ENCODE peak calls at places on chromosomes 6 and 20, in eight cellular contexts. T is Calu3, Y is tibial artery, N is pancreas, A is astrocyte of the spinal cord, K is AG09319, B is psoas muscle, C is GM10248. L is an unnamed sample.

GRCh38 chr20:58932170-58932569 is 48.9 kb upstream of the NELFCD start:
- DNase-seq in T (no peak), Y (no peak), N (no peak), A (no peak), K (no peak), B (no peak), C (no peak), L (no peak)

GRCh38 chr6:29850011-29850553 is 22.5 kb downstream of the HLA-G start:
- DNase-seq in T (peak), Y (no peak), N (peak), A (no peak), K (no peak), B (no peak), C (no peak), L (no peak)

GRCh38 chr6:71038966-71039365 is 82.1 kb upstream of the B3GAT2 start:
- DNase-seq in T (no peak), Y (no peak), N (no peak), A (no peak), K (no peak), B (no peak), C (no peak), L (no peak)

GRCh38 chr6:1609662-1610496 is at the start of gene FOXC1:
- DNase-seq in T (peak), Y (peak), N (peak), A (peak), K (peak), B (peak), C (peak), L (peak)

GRCh38 chr6:99501762-99502161 is 13.5 kb downstream of the USP45 start:
- DNase-seq in T (no peak), Y (no peak), N (no peak), A (no peak), K (no peak), B (no peak), C (no peak), L (no peak)

GRCh38 chr6:28953039-28953872 is 29.5 kb upstream of the TRIM27 start:
- DNase-seq in T (peak), Y (no peak), N (no peak), A (peak), K (no peak), B (no peak), C (peak), L (no peak)

GRCh38 chr6:147779624-147780023 is 271.1 kb downstream of the SAMD5 start:
- DNase-seq in T (no peak), Y (no peak), N (no peak), A (no peak), K (no peak), B (no peak), C (no peak), L (no peak)

GRCh38 chr6:20708367-20709124 is 174.3 kb downstream of the CDKAL1 start:
- DNase-seq in T (no peak), Y (no peak), N (no peak), A (peak), K (no peak), B (no peak), C (peak), L (no peak)

GRCh38 chr6:109799664-109800063 is 108.6 kb downstream of the FIG4 start:
- DNase-seq in T (peak), Y (no peak), N (no peak), A (no peak), K (no peak), B (no peak), C (no peak), L (no peak)

GRCh38 chr6:30386166-30386565 is 41.2 kb downstream of the RPP21 start:
- DNase-seq in T (no peak), Y (no peak), N (no peak), A (no peak), K (no peak), B (no peak), C (no peak), L (no peak)

GRCh38 chr20:52490715-52491430 is 299.3 kb upstream of the ZFP64 start:
- DNase-seq in T (no peak), Y (no peak), N (no peak), A (peak), K (peak), B (no peak), C (no peak), L (no peak)

GRCh38 chr20:47857142-47857993 is 72.1 kb upstream of the SULF2 start:
- DNase-seq in T (no peak), Y (no peak), N (no peak), A (no peak), K (no peak), B (no peak), C (peak), L (no peak)

GRCh38 chr6:159118941-159119340 is 50.3 kb upstream of the FNDC1 start:
- DNase-seq in T (no peak), Y (no peak), N (no peak), A (no peak), K (no peak), B (no peak), C (no peak), L (no peak)
- TF ChIP-seq CTCF in T (no peak), Y (no peak), N (no peak), A (no peak), K (no peak), B (no peak), C (no peak), L (no peak)

GRCh38 chr6:90098025-90098474 is 198.6 kb downstream of the BACH2 start:
- DNase-seq in T (no peak), Y (peak), N (no peak), A (peak), K (peak), B (peak), C (no peak), L (peak)
- TF ChIP-seq CTCF in T (peak), Y (peak), N (no peak), A (peak), K (peak), B (peak), C (no peak), L (no peak)

DNA sequence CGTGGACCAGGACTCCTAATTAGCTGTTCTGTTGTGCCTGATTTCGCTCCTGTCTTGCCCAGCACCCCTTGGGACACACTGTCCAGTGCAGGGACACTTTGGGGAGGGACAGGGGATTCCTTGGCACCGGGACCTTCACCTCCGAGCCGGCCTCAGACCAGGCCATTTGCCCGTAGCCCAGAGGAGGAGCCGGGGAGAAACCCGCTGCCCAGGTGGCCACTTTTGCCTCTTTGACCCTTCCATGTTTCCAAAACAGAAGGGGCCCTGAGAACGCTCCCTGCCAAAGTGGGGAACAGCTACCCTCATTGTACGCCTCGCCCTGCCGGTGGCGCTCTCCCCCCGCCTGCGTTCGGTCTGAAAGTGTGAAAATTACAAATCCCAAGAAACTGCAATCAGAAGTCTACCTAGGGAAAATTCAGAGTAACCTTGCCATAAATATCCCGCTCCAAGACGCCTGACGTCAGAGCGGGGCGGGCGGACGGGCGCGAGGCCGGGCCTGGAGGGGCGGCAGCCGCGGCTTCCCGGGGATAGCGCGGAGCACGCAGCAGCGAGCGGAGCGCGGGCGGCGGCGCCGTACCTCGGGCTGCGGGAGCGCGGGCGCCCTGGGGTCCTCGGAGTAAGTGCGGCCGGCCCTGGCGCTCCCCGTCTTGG is at the start of gene DAAM2:
- DNase-seq in T (no peak), Y (peak), N (peak), A (peak), K (no peak), B (peak), C (no peak), L (no peak)
- TF ChIP-seq CTCF in T (no peak), Y (peak), N (no peak), A (peak), K (peak), B (peak), C (no peak), L (no peak)

GRCh38 chr20:35601021-35601973 is 14.3 kb upstream of the SPAG4 start:
- DNase-seq in T (no peak), Y (peak), N (peak), A (peak), K (peak), B (peak), C (peak), L (no peak)
- TF ChIP-seq CTCF in T (no peak), Y (peak), N (no peak), A (peak), K (peak), B (peak), C (peak), L (no peak)

DNA sequence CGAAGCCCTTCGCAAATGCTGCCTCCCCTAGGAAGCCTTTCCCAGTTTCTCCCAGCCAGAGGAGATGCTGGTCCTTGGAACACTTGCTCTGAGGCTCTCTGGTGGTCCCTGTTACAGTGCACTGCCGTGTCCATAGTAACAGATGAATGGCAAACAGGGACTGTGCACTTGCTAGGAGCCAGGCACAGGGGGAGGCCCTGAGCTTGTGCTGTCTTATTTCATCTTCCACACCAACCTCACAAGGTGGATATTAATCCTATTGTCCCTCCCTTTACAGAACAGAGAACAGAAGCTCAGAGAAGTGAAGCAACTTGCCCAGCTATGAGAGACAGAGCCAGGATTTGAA is 19.0 kb downstream of the SRC start:
- DNase-seq in T (no peak), Y (no peak), N (no peak), A (no peak), K (no peak), B (no peak), C (no peak), L (no peak)
- TF ChIP-seq CTCF in T (no peak), Y (no peak), N (no peak), A (no peak), K (no peak), B (no peak), C (no peak), L (no peak)

GRCh38 chr6:125136378-125136777 is 17.2 kb upstream of the TPD52L1 start:
- DNase-seq in T (no peak), Y (no peak), N (no peak), A (no peak), K (no peak), B (no peak), C (no peak), L (no peak)

GRCh38 chr6:125129354-125129753 is 24.2 kb upstream of the TPD52L1 start:
- DNase-seq in T (no peak), Y (no peak), N (no peak), A (no peak), K (no peak), B (no peak), C (no peak), L (no peak)

DNA sequence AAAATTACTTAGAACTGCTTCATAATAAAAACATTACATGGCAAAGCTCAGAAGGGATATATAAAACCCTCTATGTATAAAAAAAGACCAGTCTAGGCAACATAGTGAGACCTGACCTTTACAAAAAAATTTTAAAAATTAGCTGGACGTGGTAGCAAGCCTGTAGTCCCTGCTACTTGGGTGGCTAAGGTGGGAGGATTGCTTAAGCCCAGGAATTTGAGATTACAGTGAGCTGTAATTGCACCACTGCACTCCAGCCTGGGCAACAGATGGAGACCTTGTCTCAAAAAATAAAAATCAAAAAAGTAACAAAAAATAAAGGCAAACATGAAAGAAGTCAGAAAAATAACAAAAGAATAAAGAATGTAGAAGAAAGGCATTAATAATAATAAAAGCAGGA is 21.5 kb upstream of the TPD52L1 start:
- DNase-seq in T (no peak), Y (no peak), N (no peak), A (no peak), K (no peak), B (no peak), C (no peak), L (no peak)
- TF ChIP-seq CTCF in T (no peak), Y (no peak), N (no peak), A (no peak), K (no peak), B (no peak), C (no peak), L (no peak)

GRCh38 chr6:127186889-127187288 is 68.4 kb downstream of the RSPO3 start:
- DNase-seq in T (peak), Y (no peak), N (no peak), A (no peak), K (no peak), B (peak), C (peak), L (peak)
- TF ChIP-seq CTCF in T (peak), Y (no peak), N (no peak), A (peak), K (peak), B (peak), C (peak), L (no peak)

GRCh38 chr6:108526739-108527174 is 34.0 kb upstream of the FOXO3 start:
- DNase-seq in T (no peak), Y (no peak), N (peak), A (peak), K (no peak), B (no peak), C (peak), L (no peak)
- TF ChIP-seq CTCF in T (peak), Y (peak), N (peak), A (peak), K (peak), B (peak), C (peak), L (peak)

GRCh38 chr6:6700421-6700820 is 111.9 kb downstream of the LY86 start:
- DNase-seq in T (no peak), Y (no peak), N (no peak), A (no peak), K (no peak), B (no peak), C (no peak), L (no peak)

GRCh38 chr6:6700871-6701270 is 112.4 kb downstream of the LY86 start:
- DNase-seq in T (no peak), Y (no peak), N (no peak), A (no peak), K (no peak), B (no peak), C (no peak), L (no peak)

GRCh38 chr6:6701864-6702263 is 113.3 kb downstream of the LY86 start:
- DNase-seq in T (no peak), Y (no peak), N (no peak), A (no peak), K (no peak), B (no peak), C (no peak), L (no peak)

GRCh38 chr6:6697620-6698019 is 109.1 kb downstream of the LY86 start:
- DNase-seq in T (no peak), Y (no peak), N (no peak), A (no peak), K (no peak), B (no peak), C (no peak), L (no peak)

DNA sequence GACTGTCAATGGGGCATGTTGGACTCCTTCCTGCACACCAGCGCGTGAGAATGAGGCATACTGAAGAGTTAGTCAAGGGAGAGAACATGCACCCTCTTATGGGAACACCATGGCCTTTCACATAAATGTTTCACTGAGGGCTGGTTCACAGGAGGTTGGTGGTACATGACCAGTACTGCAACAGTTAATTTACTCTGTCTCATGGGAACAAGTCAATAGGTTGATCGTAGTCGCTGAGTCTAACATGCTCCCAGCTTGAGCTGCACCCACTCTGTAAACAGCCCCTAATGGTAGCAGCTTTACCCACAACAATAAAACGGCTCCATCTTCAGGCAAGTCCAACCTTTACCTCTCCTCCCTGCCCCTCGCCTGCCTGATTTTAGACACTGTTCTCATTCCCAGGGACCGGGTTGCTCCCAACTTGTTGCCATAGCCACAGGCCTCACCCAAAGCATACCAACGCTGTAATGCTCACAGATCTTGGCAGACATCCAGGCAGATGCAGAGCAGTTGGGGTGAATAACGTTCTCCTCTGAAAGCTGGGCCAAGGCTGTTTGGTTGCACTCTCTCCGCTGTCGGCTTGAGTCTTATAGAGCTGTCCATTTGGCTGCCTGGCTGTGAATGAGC is 111.3 kb downstream of the LY86 start:
- DNase-seq in T (peak), Y (peak), N (no peak), A (peak), K (peak), B (peak), C (no peak), L (peak)
- TF ChIP-seq CTCF in T (no peak), Y (no peak), N (no peak), A (no peak), K (no peak), B (no peak), C (no peak), L (no peak)

DNA sequence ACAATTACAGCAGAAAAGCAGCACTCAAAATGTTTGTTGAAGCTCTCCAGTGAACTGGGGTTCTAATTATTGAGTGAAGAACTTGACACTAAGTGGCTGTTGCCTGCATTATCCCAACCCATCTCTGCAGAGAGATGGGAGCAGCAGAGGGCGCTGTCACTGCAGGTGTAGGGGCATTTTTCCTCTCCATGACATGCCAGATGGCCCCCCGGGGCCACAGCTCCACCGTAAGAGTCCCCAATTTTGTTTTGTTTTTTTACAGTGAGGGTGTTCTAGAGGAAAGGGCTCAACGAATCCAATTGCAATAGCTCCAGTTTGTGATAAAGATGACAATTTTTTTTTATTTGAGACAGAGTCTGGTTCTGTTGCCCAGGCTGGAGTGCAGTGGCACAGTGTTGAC is 1.9 kb upstream of the FUCA2 start:
- DNase-seq in T (peak), Y (no peak), N (no peak), A (no peak), K (no peak), B (no peak), C (peak), L (no peak)
- TF ChIP-seq CTCF in T (no peak), Y (no peak), N (no peak), A (peak), K (peak), B (peak), C (peak), L (no peak)

L was measured in omental fat pad.